ENCODE peak calls at places on chromosomes 3 and 15, in four cellular contexts. One of them, this sample, is unnamed. For H3K36me3, the result is how much of the 10 kb centered on the place peaks cover.

GRCh38 chr15:88066758-88067157 is 189.8 kb downstream of the NTRK3 start:
- DNase-seq in PC-3: no peak
- DNase-seq in adipocyte: no peak
- DNase-seq in cardiac muscle cell: no peak
- DNase-seq in this sample: no peak

GRCh38 chr3:71160800-71161546 is 422.6 kb downstream of the FOXP1 start:
- DNase-seq in adipocyte: no peak
- DNase-seq in cardiac muscle cell: no peak
- DNase-seq in PC-3: peak
- DNase-seq in this sample: no peak

GRCh38 chr3:173739716-173740115 is 342.2 kb downstream of the NLGN1 start:
- DNase-seq in adipocyte: peak
- DNase-seq in cardiac muscle cell: no peak
- DNase-seq in PC-3: peak
- DNase-seq in this sample: no peak

GRCh38 chr3:150248116-150248864 is 159.8 kb upstream of the TSC22D2 start:
- DNase-seq in adipocyte: peak
- DNase-seq in cardiac muscle cell: no peak
- DNase-seq in PC-3: peak
- DNase-seq in this sample: peak

GRCh38 chr15:75727851-75728715 is 15.4 kb upstream of the CSPG4 start:
- DNase-seq in cardiac muscle cell: peak
- DNase-seq in adipocyte: peak
- DNase-seq in PC-3: peak
- DNase-seq in this sample: peak

GRCh38 chr15:38243278-38243677 is 9.4 kb upstream of the SPRED1 start:
- DNase-seq in cardiac muscle cell: no peak
- DNase-seq in adipocyte: no peak
- DNase-seq in PC-3: no peak
- DNase-seq in this sample: no peak

GRCh38 chr3:62128028-62128427 is 245.3 kb downstream of the FEZF2 start:
- DNase-seq in adipocyte: peak
- DNase-seq in cardiac muscle cell: no peak
- DNase-seq in PC-3: no peak
- DNase-seq in this sample: no peak

GRCh38 chr15:73942751-73943270 is 16.5 kb downstream of the LOXL1 start:
- DNase-seq in cardiac muscle cell: no peak
- DNase-seq in adipocyte: no peak
- DNase-seq in PC-3: no peak
- DNase-seq in this sample: no peak

GRCh38 chr15:93066103-93066725 is 22.8 kb downstream of the RGMA start:
- DNase-seq in adipocyte: no peak
- DNase-seq in PC-3: no peak
- DNase-seq in cardiac muscle cell: no peak
- DNase-seq in this sample: no peak

GRCh38 chr3:76527773-76528172 is 512.1 kb upstream of the ROBO2 start:
- DNase-seq in adipocyte: no peak
- DNase-seq in PC-3: no peak
- DNase-seq in cardiac muscle cell: no peak
- DNase-seq in this sample: no peak

GRCh38 chr3:80424951-80425350 is 657.2 kb upstream of the ROBO1 start:
- DNase-seq in PC-3: no peak
- DNase-seq in cardiac muscle cell: no peak
- DNase-seq in adipocyte: no peak
- DNase-seq in this sample: no peak

GRCh38 chr15:34657469-34658127 is 74.1 kb upstream of the GOLGA8B start:
- DNase-seq in adipocyte: no peak
- DNase-seq in cardiac muscle cell: no peak
- DNase-seq in PC-3: no peak
- DNase-seq in this sample: no peak

GRCh38 chr3:138459619-138460535 is 25.5 kb downstream of the ESYT3 start:
- DNase-seq in PC-3: no peak
- DNase-seq in cardiac muscle cell: no peak
- DNase-seq in adipocyte: no peak
- DNase-seq in this sample: no peak

GRCh38 chr3:34419801-34420200 is 621.4 kb downstream of the PDCD6IP start:
- DNase-seq in PC-3: no peak
- DNase-seq in adipocyte: peak
- DNase-seq in cardiac muscle cell: peak
- DNase-seq in this sample: no peak

GRCh38 chr15:45646220-45646619 is 11.4 kb downstream of the SQOR start:
- DNase-seq in PC-3: peak
- DNase-seq in adipocyte: peak
- DNase-seq in cardiac muscle cell: no peak
- DNase-seq in this sample: peak

GRCh38 chr3:138752886-138753285 is 81.8 kb downstream of the PIK3CB start:
- DNase-seq in adipocyte: no peak
- DNase-seq in PC-3: no peak
- DNase-seq in cardiac muscle cell: no peak
- DNase-seq in this sample: no peak

GRCh38 chr3:153768559-153769469 is 352.4 kb upstream of the ARHGEF26 start:
- DNase-seq in cardiac muscle cell: peak
- DNase-seq in PC-3: peak
- DNase-seq in adipocyte: peak
- DNase-seq in this sample: peak

GRCh38 chr15:90560229-90560771 is 30.6 kb downstream of the CRTC3 start:
- DNase-seq in PC-3: no peak
- DNase-seq in adipocyte: peak
- DNase-seq in cardiac muscle cell: peak
- DNase-seq in this sample: peak

GRCh38 chr3:146625117-146625775 is 20.1 kb upstream of the PLSCR5 start:
- DNase-seq in cardiac muscle cell: no peak
- DNase-seq in adipocyte: peak
- DNase-seq in PC-3: peak
- DNase-seq in this sample: no peak

GRCh38 chr3:149536429-149536828 is 61.9 kb downstream of the TM4SF4 start:
- DNase-seq in adipocyte: no peak
- DNase-seq in cardiac muscle cell: peak
- DNase-seq in PC-3: no peak
- DNase-seq in this sample: peak

GRCh38 chr3:135310317-135310716 is 515.3 kb downstream of the EPHB1 start:
- DNase-seq in cardiac muscle cell: no peak
- DNase-seq in adipocyte: no peak
- DNase-seq in PC-3: peak
- DNase-seq in this sample: peak

GRCh38 chr15:32698773-32699390 is 18.9 kb upstream of the GREM1 start:
- DNase-seq in adipocyte: no peak
- DNase-seq in PC-3: no peak
- DNase-seq in cardiac muscle cell: no peak
- DNase-seq in this sample: no peak

GRCh38 chr15:63350178-63350621 is 31.4 kb downstream of the CA12 start:
- DNase-seq in adipocyte: no peak
- DNase-seq in PC-3: no peak
- DNase-seq in cardiac muscle cell: no peak
- DNase-seq in this sample: peak

GRCh38 chr3:69560818-69561217 is 174.9 kb upstream of the FRMD4B start:
- DNase-seq in adipocyte: no peak
- DNase-seq in PC-3: no peak
- DNase-seq in cardiac muscle cell: no peak
- DNase-seq in this sample: no peak

GRCh38 chr3:72105306-72105705 is 320.4 kb upstream of the PROK2 start:
- DNase-seq in adipocyte: no peak
- DNase-seq in PC-3: no peak
- DNase-seq in cardiac muscle cell: no peak
- DNase-seq in this sample: no peak

GRCh38 chr15:56775632-56776031 is 42.3 kb upstream of the ZNF280D start:
- DNase-seq in cardiac muscle cell: no peak
- DNase-seq in PC-3: peak
- DNase-seq in adipocyte: no peak
- DNase-seq in this sample: no peak

GRCh38 chr3:183193762-183194701 is 31.5 kb upstream of the LAMP3 start:
- DNase-seq in adipocyte: peak
- DNase-seq in PC-3: peak
- DNase-seq in cardiac muscle cell: no peak
- DNase-seq in this sample: no peak

GRCh38 chr15:79065744-79066376 is 24.7 kb downstream of the RASGRF1 start:
- DNase-seq in adipocyte: no peak
- DNase-seq in cardiac muscle cell: no peak
- DNase-seq in PC-3: no peak
- DNase-seq in this sample: no peak

GRCh38 chr15:45442497-45443135 is 64.3 kb upstream of the GATM start:
- DNase-seq in PC-3: peak
- DNase-seq in adipocyte: peak
- DNase-seq in cardiac muscle cell: no peak
- DNase-seq in this sample: peak

GRCh38 chr3:13378155-13378554 is 42.0 kb downstream of the NUP210 start:
- DNase-seq in adipocyte: peak
- DNase-seq in PC-3: no peak
- DNase-seq in cardiac muscle cell: no peak
- DNase-seq in this sample: no peak

GRCh38 chr15:69459063-69459462 is 6.4 kb downstream of the RPLP1 start:
- DNase-seq in adipocyte: no peak
- DNase-seq in cardiac muscle cell: no peak
- DNase-seq in PC-3: no peak
- DNase-seq in this sample: no peak

GRCh38 chr3:139574026-139574947 is 34.7 kb upstream of the RBP1 start:
- DNase-seq in adipocyte: no peak
- DNase-seq in PC-3: no peak
- DNase-seq in cardiac muscle cell: no peak
- DNase-seq in this sample: peak

GRCh38 chr3:161014997-161015749 is 90.0 kb downstream of the B3GALNT1 start:
- DNase-seq in adipocyte: no peak
- DNase-seq in cardiac muscle cell: no peak
- DNase-seq in PC-3: no peak
- DNase-seq in this sample: no peak

GRCh38 chr3:39148116-39149058 is 5.0 kb downstream of the CSRNP1 start:
- DNase-seq in cardiac muscle cell: no peak
- DNase-seq in PC-3: no peak
- DNase-seq in adipocyte: peak
- DNase-seq in this sample: no peak

GRCh38 chr3:39147711-39148115 is 5.7 kb downstream of the CSRNP1 start:
- DNase-seq in adipocyte: peak
- DNase-seq in cardiac muscle cell: no peak
- DNase-seq in PC-3: peak
- DNase-seq in this sample: no peak

GRCh38 chr3:39146083-39146501 is 7.3 kb downstream of the CSRNP1 start:
- DNase-seq in adipocyte: no peak
- DNase-seq in cardiac muscle cell: no peak
- DNase-seq in PC-3: no peak
- DNase-seq in this sample: no peak

GRCh38 chr3:39147374-39147709 is 6.0 kb downstream of the CSRNP1 start:
- DNase-seq in adipocyte: no peak
- DNase-seq in PC-3: no peak
- DNase-seq in cardiac muscle cell: no peak
- DNase-seq in this sample: no peak

DNA sequence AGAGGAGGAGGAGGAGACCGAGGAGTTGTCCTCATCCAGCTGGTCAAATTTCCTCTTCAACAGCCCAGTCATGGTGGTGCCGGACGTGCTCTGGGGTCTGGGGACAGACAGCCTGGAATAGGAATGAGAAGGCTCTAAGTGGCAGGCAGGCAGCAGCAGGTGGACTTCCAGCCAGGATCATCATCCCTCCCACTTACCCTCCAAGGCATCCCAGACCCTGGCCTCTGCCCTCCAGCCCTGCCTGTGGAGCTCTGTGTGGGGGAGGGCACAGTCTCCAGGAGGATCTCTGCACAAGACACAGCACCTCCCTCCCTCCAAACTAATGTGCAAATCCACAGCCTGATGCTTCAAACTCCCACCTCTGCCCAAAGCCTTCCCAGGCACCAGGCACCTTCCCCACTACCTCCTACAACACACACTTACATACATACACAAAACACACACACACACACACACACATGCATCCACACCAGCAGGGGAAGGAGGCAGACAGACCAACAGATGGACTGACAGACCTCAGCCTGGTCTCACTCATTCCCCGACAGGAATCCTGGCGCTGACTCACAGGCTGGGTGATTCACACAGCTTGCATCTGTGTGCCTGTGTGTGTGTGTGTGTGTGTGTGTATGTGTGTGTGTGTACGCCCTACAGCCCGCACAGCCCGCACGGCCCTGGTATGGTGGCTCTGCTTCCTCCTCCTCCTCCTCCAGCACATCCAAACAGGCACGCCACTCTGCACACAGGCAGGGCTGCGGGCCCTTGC is 6.6 kb downstream of the CSRNP1 start:
- DNase-seq in PC-3: peak
- DNase-seq in cardiac muscle cell: no peak
- DNase-seq in adipocyte: peak
- DNase-seq in this sample: peak
- H3K4me3 ChIP-seq in PC-3: peak
- H3K4me3 ChIP-seq in cardiac muscle cell: no peak
- H3K4me3 ChIP-seq in adipocyte: peak
- H3K4me3 ChIP-seq in this sample: no peak

DNA sequence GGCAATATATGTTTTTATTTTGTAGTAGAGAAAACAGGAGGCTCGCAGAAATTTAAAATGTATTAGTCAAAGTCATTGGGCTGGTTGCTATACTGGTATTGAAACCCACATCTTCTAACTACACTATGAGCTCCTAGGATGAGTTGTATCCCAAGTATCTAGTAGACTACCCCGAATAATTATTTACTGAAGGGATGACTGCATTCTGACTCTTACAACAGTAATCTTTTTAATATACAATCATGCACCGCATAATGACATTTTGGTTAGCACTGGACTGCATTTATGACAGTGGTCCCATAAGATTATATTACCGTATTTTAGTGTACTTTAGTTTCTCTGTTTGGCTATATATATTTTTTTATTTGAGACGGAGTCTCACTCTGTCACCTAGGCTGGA is 15.3 kb downstream of the PIGB start:
- DNase-seq in cardiac muscle cell: no peak
- DNase-seq in PC-3: peak
- DNase-seq in adipocyte: no peak
- DNase-seq in this sample: no peak
- H3K36me3 ChIP-seq in cardiac muscle cell: under half
- H3K36me3 ChIP-seq in PC-3: under half
- H3K36me3 ChIP-seq in adipocyte: under half
- H3K36me3 ChIP-seq in this sample: under half

GRCh38 chr3:57808961-57809608 is 53.0 kb downstream of the SLMAP start:
- DNase-seq in PC-3: no peak
- DNase-seq in adipocyte: no peak
- DNase-seq in cardiac muscle cell: no peak
- DNase-seq in this sample: no peak
- H3K4me3 ChIP-seq in PC-3: no peak
- H3K4me3 ChIP-seq in adipocyte: no peak
- H3K4me3 ChIP-seq in cardiac muscle cell: no peak
- H3K4me3 ChIP-seq in this sample: no peak

GRCh38 chr3:127614928-127615592 is 13.9 kb upstream of the PODXL2 start:
- DNase-seq in PC-3: no peak
- DNase-seq in adipocyte: no peak
- DNase-seq in cardiac muscle cell: no peak
- DNase-seq in this sample: no peak
- H3K36me3 ChIP-seq in PC-3: under half
- H3K36me3 ChIP-seq in adipocyte: under half
- H3K36me3 ChIP-seq in cardiac muscle cell: under half
- H3K36me3 ChIP-seq in this sample: half or more

This sample was measured in MG63.